ENCODE peak calls at places on chromosome 21, in six cellular contexts. K is astrocyte of the spinal cord, Y is fibroblast of mammary gland, O is testis, W is neural progenitor cell, U is lower leg skin. S is an unnamed sample.

GRCh38 chr21:34836103-34836932 is 167.5 kb downstream of the CLIC6 start:
- DNase-seq in K (peak), Y (peak), O (peak), W (no peak), U (peak), S (peak)

GRCh38 chr21:33247596-33247995 is 17.9 kb downstream of the IFNAR2 start:
- DNase-seq in K (no peak), Y (no peak), O (no peak), W (no peak), U (no peak), S (no peak)

GRCh38 chr21:43740497-43741156 is 21.7 kb downstream of the PDXK start:
- DNase-seq in K (peak), Y (peak), O (peak), W (peak), U (no peak), S (no peak)

GRCh38 chr21:34807881-34808568 is 139.2 kb downstream of the CLIC6 start:
- DNase-seq in K (peak), Y (peak), O (no peak), W (no peak), U (peak), S (peak)

GRCh38 chr21:43916691-43917514 is 51.9 kb downstream of the AGPAT3 start:
- DNase-seq in K (no peak), Y (no peak), O (no peak), W (no peak), U (no peak), S (no peak)

GRCh38 chr21:34517491-34518245 is 5.7 kb upstream of the KCNE1 start:
- DNase-seq in K (no peak), Y (no peak), O (no peak), W (peak), U (no peak), S (no peak)

GRCh38 chr21:21029159-21029558 is 30.9 kb downstream of the NCAM2 start:
- DNase-seq in K (peak), Y (no peak), O (no peak), W (no peak), U (no peak), S (peak)

GRCh38 chr21:29376556-29376955 is 77.8 kb downstream of the BACH1 start:
- DNase-seq in K (no peak), Y (peak), O (peak), W (peak), U (no peak), S (no peak)

GRCh38 chr21:42857216-42857615 is 22.1 kb downstream of the WDR4 start:
- DNase-seq in K (no peak), Y (no peak), O (no peak), W (no peak), U (no peak), S (no peak)

GRCh38 chr21:32844653-32845443 is 73.3 kb upstream of the PAXBP1 start:
- DNase-seq in K (peak), Y (peak), O (peak), W (peak), U (no peak), S (peak)

GRCh38 chr21:27001526-27001925 is 34.6 kb upstream of the ADAMTS5 start:
- DNase-seq in K (no peak), Y (no peak), O (no peak), W (no peak), U (no peak), S (no peak)

GRCh38 chr21:25568230-25568629 is 39.1 kb downstream of the MRPL39 start:
- DNase-seq in K (peak), Y (peak), O (peak), W (peak), U (no peak), S (peak)
- H3K4me3 ChIP-seq in K (no peak), Y (no peak), O (no peak), W (no peak), U (no peak), S (no peak)

GRCh38 chr21:16891821-16892220 is 621.0 kb upstream of the CXADR start:
- DNase-seq in K (peak), Y (peak), O (peak), W (no peak), U (no peak), S (peak)
- H3K4me3 ChIP-seq in K (no peak), Y (no peak), O (no peak), W (no peak), U (no peak), S (no peak)

GRCh38 chr21:41470054-41470453 is 37.9 kb downstream of the TMPRSS2 start:
- DNase-seq in K (no peak), Y (no peak), O (no peak), W (no peak), U (no peak), S (no peak)
- H3K4me3 ChIP-seq in K (no peak), Y (no peak), O (no peak), W (no peak), U (no peak), S (no peak)

GRCh38 chr21:31733521-31734149 is 1.7 kb upstream of the SCAF4 start:
- DNase-seq in K (no peak), Y (peak), O (no peak), W (no peak), U (no peak), S (no peak)
- H3K4me3 ChIP-seq in K (no peak), Y (no peak), O (no peak), W (peak), U (no peak), S (no peak)

GRCh38 chr21:16069713-16070112 is 339.9 kb downstream of the USP25 start:
- DNase-seq in K (no peak), Y (peak), O (no peak), W (no peak), U (no peak), S (no peak)
- H3K4me3 ChIP-seq in K (no peak), Y (no peak), O (no peak), W (no peak), U (no peak), S (no peak)

GRCh38 chr21:38504056-38504455 is 5.8 kb upstream of the ERG start:
- DNase-seq in K (no peak), Y (no peak), O (no peak), W (no peak), U (no peak), S (no peak)

GRCh38 chr21:38507374-38507942 is 9.2 kb upstream of the ERG start:
- DNase-seq in K (no peak), Y (no peak), O (no peak), W (no peak), U (no peak), S (no peak)

GRCh38 chr21:38506606-38507331 is 8.5 kb upstream of the ERG start:
- DNase-seq in K (no peak), Y (no peak), O (no peak), W (peak), U (no peak), S (no peak)

GRCh38 chr21:38503588-38503987 is 5.3 kb upstream of the ERG start:
- DNase-seq in K (peak), Y (peak), O (no peak), W (no peak), U (no peak), S (peak)

GRCh38 chr21:38505654-38506523 is 7.6 kb upstream of the ERG start:
- DNase-seq in K (peak), Y (peak), O (peak), W (peak), U (peak), S (no peak)
- H3K4me3 ChIP-seq in K (no peak), Y (no peak), O (no peak), W (no peak), U (no peak), S (no peak)

DNA sequence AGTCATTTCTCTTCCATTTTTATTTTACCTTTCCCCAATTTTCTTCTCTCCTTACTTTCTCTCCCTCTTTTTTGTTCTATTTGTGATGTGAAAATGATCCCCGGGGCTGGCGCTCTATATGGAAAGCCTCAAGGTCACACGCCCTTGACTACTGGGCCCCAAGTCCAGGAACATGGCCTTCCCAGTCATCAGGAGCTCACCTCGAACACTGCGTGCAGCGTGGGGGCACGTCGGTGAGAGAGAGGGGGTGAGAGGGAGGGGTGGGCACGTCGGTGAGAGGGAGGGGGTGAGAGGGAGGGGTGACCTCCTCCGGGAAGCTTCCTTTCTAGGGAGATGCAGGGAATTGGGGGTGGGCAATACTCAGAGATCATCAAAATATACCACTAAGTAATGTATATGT is 94.6 kb upstream of the TMPRSS2 start:
- DNase-seq in K (no peak), Y (no peak), O (no peak), W (no peak), U (no peak), S (no peak)
- H3K4me3 ChIP-seq in K (no peak), Y (no peak), O (no peak), W (no peak), U (no peak), S (no peak)

DNA sequence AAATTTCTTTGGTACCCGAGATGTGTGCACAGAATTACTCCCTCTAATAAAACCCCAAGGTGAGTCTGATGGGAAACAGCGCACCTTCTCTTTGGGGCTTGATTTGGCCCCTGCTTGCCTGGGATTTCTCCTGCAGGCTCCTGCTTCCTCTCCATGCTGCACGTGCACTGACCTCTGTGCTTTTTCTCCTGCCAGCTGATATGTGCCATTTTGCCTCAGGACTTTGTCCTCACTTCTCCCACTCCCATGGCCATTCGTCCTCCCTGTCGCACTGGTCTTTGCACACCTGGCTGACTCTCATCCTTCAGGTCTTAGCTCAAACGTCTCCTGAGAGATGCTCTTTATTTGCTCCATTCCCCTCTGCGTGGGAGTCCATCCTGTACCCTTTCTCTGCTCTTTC is 1.2 kb downstream of the CBR1 start:
- DNase-seq in K (no peak), Y (no peak), O (no peak), W (no peak), U (no peak), S (no peak)
- H3K4me3 ChIP-seq in K (peak), Y (peak), O (no peak), W (no peak), U (no peak), S (peak)

GRCh38 chr21:15722591-15723324 is 7.0 kb upstream of the USP25 start:
- DNase-seq in K (no peak), Y (no peak), O (no peak), W (no peak), U (no peak), S (no peak)

DNA sequence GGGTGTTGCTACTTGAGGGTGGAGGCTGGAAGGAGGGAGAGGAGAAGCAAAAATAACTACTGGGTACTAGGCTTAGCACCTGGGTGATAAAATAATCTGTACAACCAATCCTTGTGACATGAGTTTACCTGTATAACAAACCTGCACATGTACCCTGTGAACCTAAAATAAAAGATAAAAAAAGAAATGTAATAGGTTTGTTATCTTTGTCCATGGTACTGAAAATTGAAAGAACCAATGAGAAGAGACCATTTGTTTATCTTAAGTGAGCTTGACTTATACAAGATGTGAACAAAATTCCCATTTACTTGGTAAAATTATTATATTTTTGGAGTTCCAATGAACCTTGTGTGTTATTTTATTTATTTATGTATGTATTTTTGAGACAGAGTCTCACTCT is 11.1 kb upstream of the USP25 start:
- DNase-seq in K (no peak), Y (no peak), O (no peak), W (no peak), U (no peak), S (no peak)
- H3K4me3 ChIP-seq in K (no peak), Y (no peak), O (no peak), W (no peak), U (no peak), S (no peak)

GRCh38 chr21:45440736-45441350 is 35.9 kb downstream of the COL18A1 start:
- DNase-seq in K (no peak), Y (no peak), O (peak), W (no peak), U (no peak), S (no peak)

GRCh38 chr21:45439901-45440461 is 35.0 kb downstream of the COL18A1 start:
- DNase-seq in K (no peak), Y (no peak), O (no peak), W (no peak), U (no peak), S (no peak)

GRCh38 chr21:45436371-45437040 is 31.5 kb downstream of the COL18A1 start:
- DNase-seq in K (no peak), Y (no peak), O (no peak), W (no peak), U (no peak), S (no peak)

GRCh38 chr21:45439171-45439872 is 34.4 kb downstream of the COL18A1 start:
- DNase-seq in K (peak), Y (peak), O (peak), W (peak), U (peak), S (peak)

DNA sequence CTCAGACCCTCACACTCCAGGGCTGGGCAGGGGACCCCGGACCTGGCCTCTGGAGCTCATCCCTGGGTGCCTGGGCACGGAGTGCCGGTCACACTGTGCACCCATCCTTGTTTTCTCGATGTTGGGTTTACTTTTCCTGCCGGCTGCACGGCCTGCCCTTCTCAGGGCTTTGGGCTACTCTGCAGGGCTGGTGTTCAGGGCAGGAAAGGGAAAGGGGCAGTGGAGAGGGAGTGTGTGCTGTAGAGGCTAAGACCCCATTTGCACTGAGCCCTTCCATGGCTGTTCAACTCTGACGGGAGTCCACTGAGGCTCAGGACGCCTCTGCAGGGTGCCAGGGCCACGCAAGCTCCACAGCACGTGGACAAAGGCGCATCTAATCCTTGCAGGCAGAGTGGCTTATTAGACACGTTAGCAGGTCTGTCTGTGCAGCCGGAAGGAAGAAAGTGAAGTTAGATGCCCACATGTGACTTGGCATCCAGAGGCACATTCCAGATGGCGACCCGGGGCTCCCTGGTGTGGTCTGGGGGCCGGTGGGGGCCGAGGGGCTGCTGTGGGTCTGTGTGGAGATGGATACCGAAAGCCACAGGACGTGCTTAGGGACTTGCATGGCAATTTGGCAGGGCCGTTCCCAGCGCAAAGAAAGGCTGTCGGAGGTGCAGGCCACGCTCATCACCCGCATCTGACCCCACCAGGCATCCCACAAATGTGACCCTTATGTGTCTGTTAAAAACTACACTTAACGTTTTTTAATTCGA is 33.6 kb downstream of the COL18A1 start:
- DNase-seq in K (no peak), Y (no peak), O (no peak), W (no peak), U (no peak), S (no peak)
- H3K4me3 ChIP-seq in K (no peak), Y (peak), O (peak), W (no peak), U (no peak), S (no peak)